ENCODE peak calls at places on chromosomes 4 and X, in ten cellular contexts. D is endothelial cell of umbilical vein; E is sigmoid colon; B is esophagus squamous epithelium; V is ovary; Q is suprapubic skin; O is transverse colon; Y is pancreas; I is CD8-positive, alpha-beta T cell; F is aorta. K is an unnamed sample.

GRCh38 chrX:144715356-144715755 is 531.9 kb upstream of the SPANXN1 start:
- DNase-seq in D (no peak), E (no peak), B (no peak), V (no peak), Q (no peak), O (no peak), Y (no peak), I (no peak), F (no peak), K (no peak)

GRCh38 chrX:111585337-111585736 is 73.9 kb downstream of the SERTM2 start:
- DNase-seq in D (no peak), E (no peak), B (no peak), V (no peak), Q (no peak), O (no peak), Y (no peak), I (no peak), F (no peak), K (no peak)

GRCh38 chr4:98711526-98711925 is 53.1 kb upstream of the TSPAN5 start:
- DNase-seq in D (no peak), E (no peak), B (no peak), V (no peak), Q (no peak), O (no peak), Y (no peak), I (no peak), F (no peak), K (no peak)

GRCh38 chr4:108783666-108784463 is 21.0 kb upstream of the ETNPPL start:
- DNase-seq in D (peak; percentile 18), E (no peak), B (no peak), V (no peak), Q (no peak), O (no peak), Y (no peak), I (no peak), F (no peak), K (no peak)

GRCh38 chrX:3345281-3346081 is 971 bp downstream of the MXRA5 start:
- DNase-seq in D (no peak), E (peak; percentile 72), B (no peak), V (no peak), Q (no peak), O (no peak), Y (peak; percentile 90), I (no peak), F (peak; percentile 63), K (peak; percentile 71)

GRCh38 chr4:7956306-7957112 is 16.8 kb upstream of the AFAP1 start:
- DNase-seq in D (peak; percentile 91), E (no peak), B (no peak), V (no peak), Q (no peak), O (no peak), Y (no peak), I (no peak), F (peak; percentile 84), K (peak; percentile 82)

GRCh38 chr4:52951016-52951415 is 88.9 kb downstream of the RASL11B start:
- DNase-seq in D (peak; percentile 73), E (no peak), B (no peak), V (no peak), Q (no peak), O (no peak), Y (no peak), I (no peak), F (no peak), K (no peak)

GRCh38 chrX:151713859-151714258 is 2.0 kb upstream of the FATE1 start:
- DNase-seq in D (no peak), E (no peak), B (no peak), V (no peak), Q (no peak), O (no peak), Y (no peak), I (no peak), F (no peak), K (no peak)

GRCh38 chrX:10047133-10047532 is 80.0 kb downstream of the CLDN34 start:
- DNase-seq in D (no peak), E (no peak), B (no peak), V (no peak), Q (no peak), O (no peak), Y (no peak), I (peak; percentile 25), F (no peak), K (no peak)

GRCh38 chrX:129139837-129140679 is 383.2 kb downstream of the SMARCA1 start:
- DNase-seq in D (no peak), E (no peak), B (no peak), V (no peak), Q (no peak), O (no peak), Y (no peak), I (no peak), F (no peak), K (no peak)

GRCh38 chrX:75131973-75132627 is 24.0 kb downstream of the ABCB7 start:
- DNase-seq in D (no peak), E (no peak), B (no peak), V (no peak), Q (no peak), O (no peak), Y (no peak), I (no peak), F (no peak), K (no peak)

GRCh38 chrX:130393451-130394074 is 8.1 kb upstream of the GPR119 start:
- DNase-seq in D (peak; percentile 50), E (no peak), B (no peak), V (no peak), Q (no peak), O (peak; percentile 16), Y (peak; percentile 67), I (no peak), F (peak; percentile 63), K (peak; percentile 38)

GRCh38 chr4:5635826-5636196 is 72.5 kb downstream of the EVC2 start:
- DNase-seq in D (no peak), E (no peak), B (no peak), V (no peak), Q (no peak), O (no peak), Y (no peak), I (no peak), F (no peak), K (peak; percentile 42)

GRCh38 chrX:129145382-129145781 is 377.9 kb downstream of the SMARCA1 start:
- DNase-seq in D (no peak), E (no peak), B (no peak), V (no peak), Q (no peak), O (no peak), Y (no peak), I (no peak), F (no peak), K (no peak)

GRCh38 chrX:39174761-39175417 is 373.6 kb downstream of the MID1IP1 start:
- DNase-seq in D (peak; percentile 19), E (no peak), B (no peak), V (no peak), Q (no peak), O (peak; percentile 46), Y (no peak), I (no peak), F (peak; percentile 60), K (no peak)

GRCh38 chr4:87117051-87117729 is 103.2 kb downstream of the KLHL8 start:
- DNase-seq in D (no peak), E (no peak), B (no peak), V (no peak), Q (no peak), O (no peak), Y (no peak), I (no peak), F (no peak), K (no peak)
- H3K27ac ChIP-seq in D (no peak overlapping the region), E (peak overlapping the region; percentile 86), B (peak overlapping the region; percentile 85), V (no peak overlapping the region), Q (no peak overlapping the region), O (peak overlapping the region; percentile 39), Y (peak overlapping the region; percentile 18), I (no peak overlapping the region), F (peak overlapping the region; percentile 37), K (no peak overlapping the region)

GRCh38 chrX:154980330-154981115 is 42.0 kb downstream of the F8 start:
- DNase-seq in D (peak; percentile 69), E (peak; percentile 83), B (no peak), V (peak; percentile 80), Q (peak; percentile 72), O (peak; percentile 82), Y (peak; percentile 83), I (peak; percentile 85), F (peak; percentile 79), K (peak; percentile 71)
- H3K4me3 ChIP-seq in D (peak overlapping the region; percentile 45), E (peak overlapping the region; percentile 36), B (peak overlapping the region; percentile 39), V (no peak overlapping the region), Q (peak overlapping the region; percentile 41), O (no peak overlapping the region), Y (peak overlapping the region; percentile 22), I (peak overlapping the region; percentile 46), F (no peak overlapping the region), K (peak overlapping the region; percentile 34)

DNA sequence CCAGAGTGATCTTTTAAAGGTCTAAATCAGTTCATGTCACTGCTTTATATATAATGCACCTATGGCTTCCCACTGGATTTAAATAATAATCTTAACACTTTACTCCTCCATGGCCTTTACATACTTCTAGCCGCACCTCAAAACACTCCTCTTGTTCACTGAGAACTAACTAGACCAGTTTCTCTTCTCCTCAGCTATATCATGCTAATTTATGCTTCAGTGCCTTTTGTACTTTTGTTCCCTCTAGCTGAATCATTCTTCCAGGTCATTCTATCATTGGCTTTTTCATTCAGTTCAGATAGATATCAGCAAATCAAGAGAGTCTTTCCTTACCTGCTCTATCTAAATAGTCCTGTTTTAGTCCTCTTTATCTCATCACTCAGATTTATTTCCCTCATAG is 64.2 kb downstream of the TET2 start:
- DNase-seq in D (no peak), E (no peak), B (no peak), V (no peak), Q (no peak), O (no peak), Y (no peak), I (no peak), F (no peak), K (no peak)
- H3K27ac ChIP-seq in D (no peak overlapping the region), E (no peak overlapping the region), B (peak overlapping the region; percentile 81), V (no peak overlapping the region), Q (peak overlapping the region; percentile 54), O (peak overlapping the region; percentile 27), Y (no peak overlapping the region), I (no peak overlapping the region), F (no peak overlapping the region), K (no peak overlapping the region)

GRCh38 chr4:67915400-67915966 is 31.7 kb upstream of the TMPRSS11D start:
- DNase-seq in D (no peak), E (no peak), B (no peak), V (no peak), Q (no peak), O (no peak), Y (no peak), I (no peak), F (no peak), K (no peak)

GRCh38 chr4:67909910-67910905 is 26.4 kb upstream of the TMPRSS11D start:
- DNase-seq in D (peak; percentile 34), E (no peak), B (no peak), V (no peak), Q (no peak), O (no peak), Y (no peak), I (no peak), F (no peak), K (peak; percentile 38)

GRCh38 chr4:67912051-67912450 is 28.2 kb upstream of the TMPRSS11D start:
- DNase-seq in D (no peak), E (no peak), B (no peak), V (no peak), Q (no peak), O (no peak), Y (no peak), I (no peak), F (no peak), K (no peak)

GRCh38 chr4:67911128-67911527 is 27.3 kb upstream of the TMPRSS11D start:
- DNase-seq in D (no peak), E (no peak), B (no peak), V (no peak), Q (no peak), O (no peak), Y (no peak), I (no peak), F (no peak), K (no peak)

GRCh38 chr4:67911638-67912037 is 27.8 kb upstream of the TMPRSS11D start:
- DNase-seq in D (no peak), E (no peak), B (no peak), V (no peak), Q (no peak), O (no peak), Y (no peak), I (no peak), F (no peak), K (no peak)
- H3K4me3 ChIP-seq in D (no peak overlapping the region), E (no peak overlapping the region), B (no peak overlapping the region), V (no peak overlapping the region), Q (no peak overlapping the region), O (no peak overlapping the region), Y (no peak overlapping the region), I (no peak overlapping the region), F (no peak overlapping the region), K (no peak overlapping the region)